ENCODE peak calls at places on chromosome 6, in six cellular contexts. P is vagina, U is tibial nerve, G is body of pancreas, B is gastrocnemius medialis, Y is A549. M is an unnamed sample. For H3K4me1, the result is how much of the 10 kb centered on the place peaks cover.

GRCh38 chr6:145209312-145209711 is 526.0 kb downstream of the EPM2A start:
- DNase-seq in B (no peak), G (no peak), U (no peak), Y (no peak), P (no peak), M (no peak)

GRCh38 chr6:219019-219570 is 73.2 kb upstream of the DUSP22 start:
- DNase-seq in P (no peak), Y (no peak), U (no peak), B (no peak), G (no peak), M (no peak)

GRCh38 chr6:428047-428608 is 36.6 kb downstream of the IRF4 start:
- DNase-seq in Y (no peak), G (no peak), P (no peak), U (no peak), B (no peak), M (no peak)

GRCh38 chr6:43254138-43254817 is 11.0 kb downstream of the TTBK1 start:
- DNase-seq in U (no peak), Y (no peak), G (no peak), P (no peak), B (no peak), M (no peak)

GRCh38 chr6:101502818-101503217 is 109.3 kb downstream of the GRIK2 start:
- DNase-seq in Y (no peak), B (no peak), P (no peak), U (no peak), G (no peak), M (no peak)

GRCh38 chr6:116651916-116652315 is 16.6 kb downstream of the ZUP1 start:
- DNase-seq in B (no peak), P (no peak), Y (no peak), U (no peak), G (no peak), M (no peak)

GRCh38 chr6:139820191-139820590 is 445.7 kb upstream of the CITED2 start:
- DNase-seq in U (no peak), B (no peak), G (no peak), Y (no peak), P (no peak), M (no peak)

GRCh38 chr6:18528084-18528743 is 141.1 kb downstream of the RNF144B start:
- DNase-seq in B (no peak), P (no peak), G (no peak), U (no peak), Y (peak), M (no peak)

GRCh38 chr6:17179246-17180073 is 77.6 kb downstream of the STMND1 start:
- DNase-seq in G (no peak), P (no peak), B (no peak), Y (no peak), U (no peak), M (no peak)

GRCh38 chr6:13407709-13408695 is 79.4 kb downstream of the GFOD1 start:
- DNase-seq in U (peak), Y (peak), P (no peak), B (no peak), G (peak), M (no peak)

GRCh38 chr6:67956352-67956751 is 678.7 kb upstream of the ADGRB3 start:
- DNase-seq in U (no peak), B (no peak), G (no peak), P (no peak), Y (no peak), M (no peak)

GRCh38 chr6:98641929-98642328 is 192.4 kb upstream of the POU3F2 start:
- DNase-seq in P (no peak), G (no peak), U (no peak), Y (no peak), B (no peak), M (no peak)

GRCh38 chr6:150568560-150568959 is 31.1 kb upstream of the PLEKHG1 start:
- DNase-seq in P (no peak), G (no peak), U (no peak), B (no peak), Y (no peak), M (no peak)

GRCh38 chr6:138204792-138205384 is 13.4 kb downstream of the PBOV1 start:
- DNase-seq in B (no peak), Y (no peak), U (no peak), P (no peak), G (no peak), M (no peak)

GRCh38 chr6:139124887-139125672 is 9.8 kb upstream of the HECA start:
- DNase-seq in P (no peak), Y (peak), G (peak), B (peak), U (peak), M (peak)

GRCh38 chr6:18473765-18474164 is 86.6 kb downstream of the RNF144B start:
- DNase-seq in U (no peak), P (no peak), Y (no peak), G (no peak), B (no peak), M (no peak)

GRCh38 chr6:102742033-102742432 is 1348.5 kb downstream of the GRIK2 start:
- DNase-seq in U (no peak), G (no peak), B (no peak), Y (no peak), P (no peak), M (no peak)

GRCh38 chr6:113893866-113894265 is 36.7 kb downstream of the MARCKS start:
- DNase-seq in B (no peak), G (no peak), Y (no peak), P (no peak), U (no peak), M (no peak)

GRCh38 chr6:76861403-76861802 is 601.9 kb downstream of the HTR1B start:
- DNase-seq in Y (no peak), P (no peak), B (no peak), G (peak), U (no peak), M (no peak)

GRCh38 chr6:37236921-37237320 is 20.7 kb upstream of the TBC1D22B start:
- DNase-seq in G (no peak), Y (no peak), B (no peak), P (no peak), U (no peak), M (no peak)

GRCh38 chr6:169210611-169211010 is 43.0 kb downstream of the THBS2 start:
- DNase-seq in P (no peak), Y (no peak), B (no peak), G (no peak), U (no peak), M (no peak)

GRCh38 chr6:1770435-1770843 is 160.7 kb downstream of the FOXC1 start:
- DNase-seq in U (no peak), B (no peak), P (no peak), Y (no peak), G (no peak), M (no peak)

GRCh38 chr6:109820706-109821350 is 129.7 kb downstream of the FIG4 start:
- DNase-seq in P (no peak), Y (no peak), U (no peak), B (no peak), G (no peak), M (no peak)

GRCh38 chr6:166952567-166953464 is 3.5 kb downstream of the RNASET2 start:
- DNase-seq in U (no peak), B (no peak), P (no peak), Y (no peak), G (no peak), M (no peak)

GRCh38 chr6:17354700-17355403 is 38.5 kb upstream of the CAP2 start:
- DNase-seq in Y (peak), B (no peak), U (no peak), P (no peak), G (no peak), M (no peak)

GRCh38 chr6:123655520-123656306 is 19.0 kb upstream of the TRDN start:
- DNase-seq in U (no peak), P (no peak), Y (no peak), B (no peak), G (no peak), M (no peak)

GRCh38 chr6:75855047-75855446 is 106.0 kb downstream of the MYO6 start:
- DNase-seq in P (no peak), G (peak), U (peak), B (no peak), Y (peak), M (no peak)

GRCh38 chr6:145845557-145845956 is 31.0 kb upstream of the FBXO30 start:
- DNase-seq in G (no peak), U (no peak), Y (no peak), P (no peak), B (no peak), M (no peak)

GRCh38 chr6:158631678-158632537 is 12.6 kb downstream of the DYNLT1 start:
- DNase-seq in P (peak), Y (peak), B (peak), G (no peak), U (no peak), M (peak)

GRCh38 chr6:41594326-41594725 is 43.9 kb upstream of the MDFI start:
- DNase-seq in B (no peak), Y (no peak), P (no peak), U (no peak), G (no peak), M (no peak)

GRCh38 chr6:31701666-31702420 is 1.3 kb downstream of the ABHD16A start:
- DNase-seq in G (no peak), U (no peak), P (no peak), Y (no peak), B (peak), M (no peak)

GRCh38 chr6:63783096-63783495 is 147.5 kb downstream of the PHF3 start:
- DNase-seq in Y (no peak), B (no peak), U (no peak), P (no peak), G (no peak), M (no peak)

GRCh38 chr6:53134601-53135235 is 13.9 kb downstream of the GCM1 start:
- DNase-seq in Y (no peak), P (no peak), U (no peak), G (no peak), B (no peak), M (no peak)

GRCh38 chr6:30444451-30444742 is 44.9 kb upstream of the HLA-E start:
- DNase-seq in Y (no peak), U (no peak), B (no peak), G (no peak), P (no peak), M (no peak)

GRCh38 chr6:131755597-131755996 is 44.8 kb upstream of the CTAGE9 start:
- DNase-seq in G (no peak), P (no peak), B (no peak), U (no peak), Y (no peak), M (no peak)

GRCh38 chr6:25987845-25988244 is 25.2 kb downstream of the TRIM38 start:
- DNase-seq in Y (no peak), G (no peak), B (no peak), U (no peak), P (no peak), M (no peak)

GRCh38 chr6:11391934-11392777 is 145.4 kb upstream of the TMEM170B start:
- DNase-seq in B (no peak), U (no peak), G (no peak), P (no peak), Y (no peak), M (no peak)

GRCh38 chr6:11388983-11389944 is 148.3 kb upstream of the TMEM170B start:
- DNase-seq in U (no peak), G (no peak), Y (no peak), P (no peak), B (no peak), M (no peak)

GRCh38 chr6:11387702-11388101 is 149.8 kb upstream of the TMEM170B start:
- DNase-seq in G (no peak), Y (no peak), B (no peak), P (no peak), U (no peak), M (no peak)

GRCh38 chr6:11392778-11393507 is 144.6 kb upstream of the TMEM170B start:
- DNase-seq in B (peak), U (peak), Y (peak), G (no peak), P (no peak), M (no peak)

GRCh38 chr6:11389977-11390376 is 147.6 kb upstream of the TMEM170B start:
- DNase-seq in P (no peak), G (no peak), Y (no peak), U (no peak), B (no peak), M (no peak)
- H3K4me1 ChIP-seq in P (under half), G (under half), Y (under half), U (under half), B (under half), M (under half)

GRCh38 chr6:51965222-51965801 is 122.1 kb downstream of the PKHD1 start:
- DNase-seq in Y (no peak), G (no peak), U (no peak), P (no peak), B (no peak), M (no peak)

GRCh38 chr6:51959744-51960383 is 127.5 kb downstream of the PKHD1 start:
- DNase-seq in G (peak), B (peak), Y (peak), U (peak), P (no peak), M (peak)

GRCh38 chr6:51962355-51962754 is 125.1 kb downstream of the PKHD1 start:
- DNase-seq in P (no peak), G (no peak), Y (no peak), B (no peak), U (no peak), M (no peak)

GRCh38 chr6:51960419-51960818 is 127.0 kb downstream of the PKHD1 start:
- DNase-seq in P (no peak), G (no peak), B (no peak), U (no peak), Y (no peak), M (no peak)

GRCh38 chr6:51963980-51964379 is 123.4 kb downstream of the PKHD1 start:
- DNase-seq in G (no peak), B (no peak), P (no peak), U (no peak), Y (no peak), M (no peak)
- TF ChIP-seq POLR2A in G (no peak), B (no peak), P (no peak), U (no peak), Y (no peak), M (no peak)

DNA sequence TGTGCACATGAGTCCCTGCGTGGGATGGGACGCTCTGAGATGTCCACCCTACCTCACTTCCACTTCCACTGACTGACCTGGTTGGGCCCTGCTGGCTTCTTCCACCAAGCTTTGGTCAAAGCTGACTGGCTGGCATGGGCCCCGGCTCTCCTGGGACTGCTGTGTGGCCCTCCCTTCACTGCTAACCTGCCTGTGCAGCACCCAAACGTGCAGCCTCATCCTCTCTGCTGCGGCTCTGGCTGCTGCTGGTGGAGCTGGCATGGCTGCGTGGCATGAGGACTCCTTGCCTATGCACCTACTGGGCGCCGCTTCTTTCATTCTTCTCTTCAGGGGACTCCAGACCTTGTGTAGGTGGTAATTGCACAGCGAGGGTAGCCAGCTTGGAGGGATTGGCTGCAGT is 18.7 kb upstream of the IP6K3 start:
- DNase-seq in Y (no peak), G (no peak), P (no peak), U (no peak), B (no peak), M (no peak)
- H3K4me1 ChIP-seq in Y (under half), G (under half), P (under half), U (under half), B (under half), M (under half)

GRCh38 chr6:6584310-6585002 is 4.1 kb upstream of the LY86 start:
- DNase-seq in U (no peak), P (no peak), B (no peak), G (no peak), Y (no peak), M (no peak)
- TF ChIP-seq POLR2A in U (no peak), P (no peak), B (no peak), G (no peak), Y (no peak), M (no peak)

DNA sequence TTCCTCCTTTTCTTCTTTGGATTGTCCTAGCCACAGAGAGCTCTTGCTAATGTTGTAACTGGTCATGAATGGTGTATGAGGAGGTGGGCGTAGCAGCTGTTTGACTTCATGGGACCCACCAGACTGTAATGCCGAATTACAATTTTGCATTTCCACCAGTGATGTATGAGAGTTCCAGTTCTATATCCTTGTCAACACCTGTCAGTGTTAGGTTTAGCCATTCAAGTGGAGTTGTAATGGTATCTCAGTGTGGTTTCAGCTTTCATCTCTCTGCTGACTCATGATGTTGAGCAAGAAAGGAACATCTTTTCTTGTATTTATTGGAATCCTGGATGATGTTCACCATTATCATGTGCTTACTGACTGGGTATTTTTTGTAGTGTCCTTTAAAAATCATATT is 5.1 kb downstream of the IGF2R start:
- DNase-seq in G (no peak), Y (peak), B (no peak), P (no peak), U (no peak), M (no peak)
- H3K4me1 ChIP-seq in G (half or more), Y (under half), B (half or more), P (half or more), U (under half), M (under half)

GRCh38 chr6:147203311-147204059 is 732 bp upstream of the STXBP5 start:
- DNase-seq in B (peak), P (no peak), G (peak), Y (peak), U (peak), M (peak)
- TF ChIP-seq POLR2A in B (peak), P (peak), G (peak), Y (peak), U (peak), M (peak)

DNA sequence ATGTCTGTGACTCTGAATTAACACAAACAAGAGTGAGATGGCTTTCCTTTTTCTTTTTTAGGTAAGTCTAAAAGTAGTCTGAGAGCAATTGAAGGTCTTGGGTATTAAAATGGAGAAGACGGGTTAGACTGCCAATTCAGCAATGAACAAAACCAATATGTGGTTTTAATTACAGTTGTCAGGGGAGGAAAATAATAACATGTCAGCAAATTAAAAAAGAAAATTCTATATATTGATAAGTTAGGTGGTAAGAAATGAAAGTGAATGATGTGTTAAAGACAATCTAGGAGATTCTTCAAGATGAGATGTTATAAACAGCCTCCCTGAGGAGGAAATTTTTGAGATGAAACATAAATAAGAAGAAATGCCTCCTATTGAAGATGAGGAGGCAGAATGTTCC is 150.6 kb upstream of the HSF2 start:
- DNase-seq in P (no peak), Y (no peak), U (no peak), G (no peak), B (no peak), M (no peak)
- H3K4me1 ChIP-seq in P (under half), Y (under half), U (under half), G (under half), B (under half), M (under half)

M was measured in ovary.